ENCODE peak calls at places on chromosomes 3 and 15, in eight cellular contexts. L is foreskin keratinocyte, I is neural progenitor cell, C is thyroid gland, D is body of pancreas, P is IMR-90, U is left lung, T is transverse colon. A is an unnamed sample.

GRCh38 chr3:14536055-14536815 is 3.9 kb downstream of the GRIP2 start:
- DNase-seq in L (no peak), I (no peak), C (no peak), D (no peak), P (no peak), U (peak; percentile 60), T (no peak), A (no peak)

GRCh38 chr3:68088216-68088615 is 433.8 kb upstream of the SUCLG2 start:
- DNase-seq in L (no peak), I (no peak), C (no peak), D (peak; percentile 18), P (no peak), U (no peak), T (no peak), A (no peak)

GRCh38 chr15:77296773-77297337 is 123.0 kb downstream of the PEAK1 start:
- DNase-seq in L (no peak), I (no peak), C (no peak), D (no peak), P (no peak), U (no peak), T (no peak), A (no peak)

GRCh38 chr3:169659858-169660614 is 3.5 kb downstream of the MECOM start:
- DNase-seq in L (no peak), I (peak; percentile 73), C (no peak), D (peak; percentile 51), P (no peak), U (no peak), T (no peak), A (no peak)

GRCh38 chr3:46719735-46720271 is 2.1 kb upstream of the PRSS50 start:
- DNase-seq in L (no peak), I (peak; percentile 1), C (no peak), D (no peak), P (no peak), U (no peak), T (no peak), A (no peak)

GRCh38 chr15:66573719-66574641 is 8.2 kb upstream of the LCTL start:
- DNase-seq in L (no peak), I (no peak), C (no peak), D (no peak), P (peak; percentile 89), U (no peak), T (no peak), A (no peak)

GRCh38 chr3:126149960-126150515 is 30.3 kb downstream of the ALDH1L1 start:
- DNase-seq in L (no peak), I (no peak), C (no peak), D (peak; percentile 4), P (no peak), U (peak; percentile 67), T (no peak), A (no peak)

GRCh38 chr3:98504534-98504933 is 7.1 kb downstream of the OR5K2 start:
- DNase-seq in L (no peak), I (no peak), C (no peak), D (no peak), P (peak; percentile 1), U (no peak), T (no peak), A (no peak)

GRCh38 chr15:99963976-99964375 is 230.7 kb upstream of the LYSMD4 start:
- DNase-seq in L (peak; percentile 64), I (no peak), C (no peak), D (no peak), P (no peak), U (no peak), T (no peak), A (no peak)

GRCh38 chr3:177770821-177771220 is 573.5 kb upstream of the TBL1XR1 start:
- DNase-seq in L (peak; percentile 81), I (no peak), C (no peak), D (no peak), P (peak; percentile 41), U (no peak), T (no peak), A (peak; percentile 32)

GRCh38 chr3:23508464-23508863 is 297.3 kb upstream of the UBE2E1 start:
- DNase-seq in L (no peak), I (no peak), C (no peak), D (no peak), P (no peak), U (no peak), T (no peak), A (no peak)

GRCh38 chr15:69094124-69095030 is 66.1 kb upstream of the GLCE start:
- DNase-seq in L (no peak), I (no peak), C (no peak), D (no peak), P (no peak), U (no peak), T (no peak), A (no peak)

GRCh38 chr3:55683666-55684270 is 196.7 kb upstream of the WNT5A start:
- DNase-seq in L (no peak), I (no peak), C (no peak), D (no peak), P (peak; percentile 59), U (peak; percentile 68), T (no peak), A (no peak)

GRCh38 chr3:194397757-194398312 is 1.2 kb downstream of the GP5 start:
- DNase-seq in L (no peak), I (no peak), C (no peak), D (no peak), P (no peak), U (peak; percentile 74), T (no peak), A (no peak)

GRCh38 chr3:146507331-146508120 is 36.9 kb downstream of the PLSCR1 start:
- DNase-seq in L (peak; percentile 36), I (peak; percentile 9), C (no peak), D (no peak), P (no peak), U (no peak), T (no peak), A (no peak)
- H3K27ac ChIP-seq in L (peak overlapping the region; percentile 74), I (no peak overlapping the region), C (peak overlapping the region; percentile 9), D (peak overlapping the region; percentile 72), P (peak overlapping the region; percentile 20), U (peak overlapping the region; percentile 54), T (peak overlapping the region; percentile 80), A (peak overlapping the region; percentile 58)

DNA sequence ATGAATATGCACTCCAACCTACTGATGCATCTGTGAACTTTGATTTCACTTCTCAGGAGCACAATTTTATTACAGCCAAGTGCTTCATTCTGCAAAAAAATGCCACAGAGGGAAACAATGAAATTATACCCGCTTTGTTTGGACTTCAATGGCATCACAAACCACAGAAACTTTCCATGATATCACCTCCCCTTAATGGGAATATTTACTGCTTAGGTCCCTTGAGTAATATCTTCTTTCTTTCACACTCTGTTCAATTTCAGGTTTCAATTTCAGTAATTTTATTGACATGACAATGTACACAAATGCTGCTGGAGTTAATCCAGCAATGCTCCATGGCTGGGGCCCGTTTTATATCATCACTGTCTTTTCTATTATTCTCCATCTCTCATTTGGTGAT is 436.9 kb upstream of the PPP2R3A start:
- DNase-seq in L (no peak), I (no peak), C (no peak), D (no peak), P (no peak), U (no peak), T (no peak), A (no peak)
- TF ChIP-seq CTCF in L (no peak), I (no peak), C (no peak), D (no peak), P (no peak), U (no peak), T (no peak), A (no peak)

GRCh38 chr3:28916713-28917499 is 364.0 kb upstream of the RBMS3 start:
- DNase-seq in L (no peak), I (peak; percentile 48), C (peak; percentile 27), D (no peak), P (peak; percentile 65), U (no peak), T (peak; percentile 33), A (peak; percentile 8)
- H3K27ac ChIP-seq in L (no peak overlapping the region), I (no peak overlapping the region), C (no peak overlapping the region), D (no peak overlapping the region), P (peak overlapping the region; percentile 53), U (peak overlapping the region; percentile 61), T (peak overlapping the region; percentile 62), A (no peak overlapping the region)

GRCh38 chr15:27358751-27359434 is 387.9 kb downstream of the GABRG3 start:
- DNase-seq in L (no peak), I (peak; percentile 75), C (peak; percentile 27), D (peak; percentile 26), P (no peak), U (no peak), T (no peak), A (no peak)
- TF ChIP-seq CTCF in L (peak; percentile 56), I (peak; percentile 92), C (peak; percentile 76), D (peak; percentile 47), P (peak; percentile 29), U (peak; percentile 53), T (no peak), A (peak; percentile 22)

GRCh38 chr3:11185564-11186317 is 31.4 kb downstream of the HRH1 start:
- DNase-seq in L (peak; percentile 96), I (no peak), C (peak; percentile 89), D (peak; percentile 61), P (peak; percentile 96), U (no peak), T (peak; percentile 75), A (peak; percentile 89)
- H3K27ac ChIP-seq in L (peak overlapping the region; percentile 74), I (no peak overlapping the region), C (peak overlapping the region; percentile 67), D (peak overlapping the region; percentile 66), P (peak overlapping the region; percentile 12), U (peak overlapping the region; percentile 44), T (peak overlapping the region; percentile 62), A (peak overlapping the region; percentile 95)

DNA sequence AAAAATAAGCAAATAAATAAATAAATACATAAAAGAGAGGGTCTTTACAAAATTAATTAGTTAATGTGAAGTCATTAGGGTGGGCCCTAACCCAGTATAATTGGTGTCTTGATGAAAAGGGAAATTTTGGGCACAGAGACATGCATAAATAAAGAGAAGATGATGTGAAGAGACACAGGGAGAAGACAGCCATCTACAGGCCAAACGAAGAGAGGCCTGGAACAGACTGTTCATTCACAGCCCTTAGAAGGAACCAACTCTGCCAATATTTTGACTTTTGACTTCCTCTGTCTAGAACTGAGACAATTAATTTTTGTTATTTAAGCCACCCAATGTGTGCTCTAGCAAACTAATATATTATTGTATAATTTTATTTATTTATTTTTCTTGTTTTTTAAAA is 29.6 kb upstream of the SELENOK start:
- DNase-seq in L (no peak), I (no peak), C (peak; percentile 32), D (no peak), P (peak; percentile 8), U (no peak), T (no peak), A (no peak)
- TF ChIP-seq CTCF in L (peak; percentile 55), I (peak; percentile 7), C (peak; percentile 59), D (no peak), P (peak; percentile 40), U (no peak), T (peak; percentile 47), A (peak; percentile 12)

A was measured in RWPE1.